ENCODE peak calls at places on chromosome 5, in four cellular contexts. S, L, W and K are unnamed samples.

GRCh38 chr5:1659100-1660036 is 135.6 kb upstream of the LPCAT1 start:
- DNase-seq in S (no peak), W (no peak), L (no peak), K (no peak)

GRCh38 chr5:38420691-38421395 is 135.6 kb downstream of the LIFR start:
- DNase-seq in W (peak), L (peak), S (peak), K (peak)

GRCh38 chr5:151270599-151270998 is 17.6 kb downstream of the GM2A start:
- DNase-seq in S (peak), W (no peak), L (no peak), K (no peak)

GRCh38 chr5:42518595-42519067 is 95.4 kb downstream of the GHR start:
- DNase-seq in S (no peak), W (no peak), L (no peak), K (no peak)

GRCh38 chr5:315488-316209 is 5.9 kb upstream of the AHRR start:
- DNase-seq in S (no peak), W (no peak), L (no peak), K (no peak)

GRCh38 chr5:103842936-103843335 is 280.3 kb upstream of the NUDT12 start:
- DNase-seq in W (no peak), L (no peak), S (no peak), K (no peak)

GRCh38 chr5:6961123-6961522 is 247.9 kb downstream of the TENT4A start:
- DNase-seq in S (no peak), L (no peak), W (no peak), K (no peak)

GRCh38 chr5:127960126-127960744 is 123.3 kb upstream of the SLC12A2 start:
- DNase-seq in W (no peak), S (no peak), L (no peak), K (peak)

GRCh38 chr5:10635861-10636350 is 72.0 kb downstream of the ANKRD33B start:
- DNase-seq in S (no peak), L (no peak), W (no peak), K (no peak)

GRCh38 chr5:130528474-130528873 is 624.2 kb downstream of the CHSY3 start:
- DNase-seq in S (peak), W (no peak), L (no peak), K (no peak)
- H2AFZ ChIP-seq in S (peak), W (peak), L (no peak), K (no peak)

GRCh38 chr5:159163027-159163699 is 46.2 kb downstream of the RNF145 start:
- DNase-seq in L (no peak), S (peak), W (no peak), K (no peak)
- TF ChIP-seq EZH2phosphoT487 in L (no peak), S (no peak), W (no peak), K (no peak)

DNA sequence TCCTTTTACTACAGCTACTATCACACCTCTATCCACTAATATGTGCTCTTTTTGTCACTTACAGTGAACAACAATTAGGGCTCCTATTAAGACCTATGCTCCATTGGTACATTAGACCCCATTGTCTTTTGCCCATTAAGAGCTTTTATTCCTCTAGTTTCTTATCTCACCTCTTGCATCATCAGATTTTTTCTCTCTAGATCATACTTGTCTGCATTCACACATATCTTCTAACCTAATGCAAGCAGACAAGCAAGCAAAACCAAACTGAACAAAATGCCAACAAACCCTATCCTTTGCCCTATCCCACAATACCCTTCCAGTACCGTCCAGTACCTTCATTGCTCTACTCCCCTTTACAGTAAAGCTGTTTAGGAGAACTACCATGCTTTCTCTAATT is 10.1 kb upstream of the RBM27 start:
- DNase-seq in L (no peak), W (no peak), S (no peak), K (no peak)
- H2AFZ ChIP-seq in L (no peak), W (peak), S (no peak), K (no peak)

GRCh38 chr5:149387982-149388381 is 8.9 kb upstream of the IL17B start:
- DNase-seq in L (no peak), S (no peak), W (no peak), K (no peak)

GRCh38 chr5:149391524-149391923 is 12.4 kb upstream of the IL17B start:
- DNase-seq in W (no peak), L (no peak), S (no peak), K (no peak)

GRCh38 chr5:149389552-149390495 is 10.7 kb upstream of the IL17B start:
- DNase-seq in S (no peak), L (no peak), W (no peak), K (no peak)

GRCh38 chr5:149388498-149389190 is 9.6 kb upstream of the IL17B start:
- DNase-seq in S (no peak), L (no peak), W (no peak), K (no peak)

GRCh38 chr5:149392718-149393117 is 13.6 kb upstream of the IL17B start:
- DNase-seq in S (peak), W (no peak), L (no peak), K (no peak)
- TF ChIP-seq EZH2phosphoT487 in S (no peak), W (no peak), L (no peak), K (no peak)

GRCh38 chr5:52947851-52948250 is 41.3 kb upstream of the ITGA2 start:
- DNase-seq in S (no peak), L (no peak), W (no peak), K (no peak)
- H2AFZ ChIP-seq in S (no peak), L (no peak), W (no peak), K (no peak)

DNA sequence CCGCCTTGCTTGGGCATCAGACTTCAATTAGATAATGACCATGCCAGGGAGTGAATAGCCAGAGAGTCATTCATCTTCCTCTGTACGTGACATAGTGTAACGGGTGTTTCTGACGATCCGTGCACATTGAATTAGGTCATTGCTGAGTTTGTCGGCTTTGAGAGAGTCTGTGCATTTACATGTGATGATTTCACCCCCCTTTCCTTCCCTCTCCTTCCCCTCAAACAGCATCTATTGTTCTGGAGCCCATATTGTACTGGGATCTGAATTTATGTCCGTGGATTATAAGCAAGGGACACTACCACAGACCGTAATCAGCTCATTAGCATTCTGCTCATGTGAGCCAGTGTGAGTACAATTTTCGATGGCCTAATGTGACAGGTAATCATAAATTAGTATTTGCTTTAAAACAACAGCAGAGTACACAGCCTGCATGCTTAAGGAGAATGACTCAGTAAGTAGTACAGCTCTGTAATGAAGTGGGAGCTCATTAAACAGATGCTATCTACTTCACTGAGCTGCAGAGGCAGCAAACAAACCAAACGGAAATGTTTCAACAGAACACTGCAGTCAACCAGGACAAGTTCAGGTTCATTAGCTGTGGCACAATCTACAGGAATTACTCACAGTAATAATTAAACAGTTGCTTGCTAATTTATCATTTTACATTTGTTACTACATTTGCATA is 302.1 kb downstream of the CSNK1G3 start:
- DNase-seq in W (no peak), S (peak), L (no peak), K (no peak)
- TF ChIP-seq EZH2phosphoT487 in W (no peak), S (no peak), L (no peak), K (no peak)

GRCh38 chr5:72478684-72479083 is 28.5 kb downstream of the ZNF366 start:
- DNase-seq in W (no peak), S (peak), L (no peak), K (no peak)

GRCh38 chr5:72476721-72477120 is 30.5 kb downstream of the ZNF366 start:
- DNase-seq in W (no peak), L (no peak), S (no peak), K (no peak)

GRCh38 chr5:72478276-72478675 is 28.9 kb downstream of the ZNF366 start:
- DNase-seq in L (no peak), S (peak), W (no peak), K (no peak)

GRCh38 chr5:72477176-72477575 is 30.0 kb downstream of the ZNF366 start:
- DNase-seq in L (no peak), S (peak), W (no peak), K (no peak)

GRCh38 chr5:72477644-72478043 is 29.6 kb downstream of the ZNF366 start:
- DNase-seq in L (no peak), S (peak), W (no peak), K (no peak)
- H2AFZ ChIP-seq in L (no peak), S (no peak), W (no peak), K (no peak)

DNA sequence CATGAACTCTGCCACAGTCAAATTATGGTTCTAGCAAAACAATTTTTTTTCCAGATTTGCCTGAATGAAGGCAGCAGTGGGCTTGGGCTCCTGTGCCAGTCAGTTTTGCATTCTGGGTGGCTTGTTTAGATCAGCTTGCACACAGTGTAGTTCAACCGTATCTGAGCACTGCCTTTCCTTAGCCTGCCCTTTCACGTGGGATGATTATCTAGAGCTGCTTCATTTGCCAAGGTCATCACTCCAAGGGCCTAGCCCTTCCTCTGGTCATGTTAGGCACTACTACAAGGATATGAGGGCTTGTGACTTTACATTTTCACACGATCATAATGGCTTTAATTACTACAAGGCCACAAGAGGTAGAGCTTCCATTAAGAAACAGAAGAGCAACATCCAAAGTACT is 150.6 kb upstream of the EFNA5 start:
- DNase-seq in S (no peak), L (no peak), W (no peak), K (no peak)
- TF ChIP-seq EZH2phosphoT487 in S (no peak), L (no peak), W (no peak), K (no peak)

DNA sequence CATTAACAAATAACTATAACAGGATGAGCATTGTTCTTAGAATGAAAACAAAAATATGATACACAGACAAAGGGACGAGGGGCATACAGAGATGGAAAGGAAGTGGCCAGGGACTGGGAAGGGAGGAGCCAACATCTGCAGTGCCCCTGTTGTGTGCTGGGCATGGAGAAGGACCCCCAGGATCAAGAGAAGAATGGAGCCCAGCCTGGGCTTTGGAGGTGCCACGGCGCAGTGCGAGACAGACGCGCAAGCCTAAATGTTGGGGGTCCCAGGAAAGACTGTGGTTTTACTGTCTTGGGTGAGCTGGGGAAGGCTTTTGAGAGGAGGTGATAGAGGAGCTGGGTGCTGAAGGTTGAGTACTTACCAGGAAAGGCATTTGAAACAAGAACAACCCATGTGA is 28.4 kb upstream of the DUSP1 start:
- DNase-seq in S (no peak), L (no peak), W (no peak), K (no peak)
- H2AFZ ChIP-seq in S (no peak), L (no peak), W (no peak), K (no peak)